ENCODE peak calls at places on chromosomes 6 and 20, in six cellular contexts. One of them, this sample, is unnamed.

GRCh38 chr6:17863971-17864754 is 123.3 kb downstream of the KIF13A start:
- DNase-seq in K562: no peak
- DNase-seq in GM12878: no peak
- DNase-seq in SK-N-SH: no peak
- DNase-seq in H1: no peak
- DNase-seq in HCT116: peak; percentile 57
- DNase-seq in this sample: no peak

GRCh38 chr6:15073344-15073789 is 172.5 kb upstream of the JARID2 start:
- DNase-seq in K562: no peak
- DNase-seq in GM12878: peak; percentile 41
- DNase-seq in SK-N-SH: no peak
- DNase-seq in H1: no peak
- DNase-seq in HCT116: no peak
- DNase-seq in this sample: no peak

GRCh38 chr6:16564430-16564829 is 196.8 kb downstream of the ATXN1 start:
- DNase-seq in K562: no peak
- DNase-seq in GM12878: no peak
- DNase-seq in SK-N-SH: no peak
- DNase-seq in H1: no peak
- DNase-seq in HCT116: no peak
- DNase-seq in this sample: no peak

GRCh38 chr20:62929051-62929538 is 2.8 kb upstream of the DIDO1 start:
- DNase-seq in K562: peak; percentile 77
- DNase-seq in GM12878: no peak
- DNase-seq in SK-N-SH: no peak
- DNase-seq in H1: peak; percentile 82
- DNase-seq in HCT116: no peak
- DNase-seq in this sample: peak; percentile 53

GRCh38 chr6:146433881-146434741 is 109.5 kb upstream of the RAB32 start:
- DNase-seq in K562: no peak
- DNase-seq in GM12878: no peak
- DNase-seq in SK-N-SH: peak; percentile 52
- DNase-seq in H1: peak; percentile 74
- DNase-seq in HCT116: no peak
- DNase-seq in this sample: peak; percentile 9

GRCh38 chr6:106520711-106521367 is 108.5 kb downstream of the RTN4IP1 start:
- DNase-seq in K562: peak; percentile 77
- DNase-seq in GM12878: peak; percentile 95
- DNase-seq in SK-N-SH: no peak
- DNase-seq in H1: no peak
- DNase-seq in HCT116: no peak
- DNase-seq in this sample: no peak

GRCh38 chr6:90179190-90180169 is 117.2 kb downstream of the BACH2 start:
- DNase-seq in K562: no peak
- DNase-seq in GM12878: no peak
- DNase-seq in SK-N-SH: no peak
- DNase-seq in H1: no peak
- DNase-seq in HCT116: no peak
- DNase-seq in this sample: no peak

GRCh38 chr6:125821825-125822281 is 31.1 kb downstream of the NCOA7 start:
- DNase-seq in K562: no peak
- DNase-seq in GM12878: no peak
- DNase-seq in SK-N-SH: peak; percentile 21
- DNase-seq in H1: no peak
- DNase-seq in HCT116: no peak
- DNase-seq in this sample: peak; percentile 2

GRCh38 chr20:57592263-57593092 is 27.7 kb downstream of the ZBP1 start:
- DNase-seq in K562: no peak
- DNase-seq in GM12878: no peak
- DNase-seq in SK-N-SH: no peak
- DNase-seq in H1: no peak
- DNase-seq in HCT116: no peak
- DNase-seq in this sample: no peak

DNA sequence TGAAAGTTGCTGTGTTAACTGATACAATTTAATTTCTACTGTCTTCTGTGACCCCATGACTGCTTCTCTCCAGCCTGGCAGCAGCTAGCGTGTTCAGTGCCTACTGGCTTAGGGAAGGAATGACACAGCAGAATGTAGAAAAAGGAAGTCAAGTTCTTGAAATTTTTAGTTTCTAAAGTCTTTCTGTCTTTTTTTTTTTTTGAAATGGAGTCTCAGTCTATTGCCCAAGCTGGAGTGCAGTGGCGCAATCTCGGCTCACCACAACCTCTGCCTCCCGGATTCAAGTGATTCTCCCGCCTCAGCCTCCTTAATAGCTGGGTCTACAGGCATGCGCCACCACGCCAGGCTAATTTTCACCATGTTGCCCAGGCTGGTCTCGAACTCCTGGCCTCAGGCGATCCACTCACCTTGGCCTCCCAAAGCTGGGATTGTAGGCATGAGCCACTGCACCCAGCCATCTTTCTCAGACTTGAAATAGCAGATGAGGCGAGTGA is 39.3 kb downstream of the PCNA start:
- DNase-seq in K562: no peak
- DNase-seq in GM12878: peak; percentile 48
- DNase-seq in SK-N-SH: no peak
- DNase-seq in H1: no peak
- DNase-seq in HCT116: no peak
- DNase-seq in this sample: no peak
- TF ChIP-seq JUND in K562: no peak
- TF ChIP-seq JUND in GM12878: no peak
- TF ChIP-seq JUND in SK-N-SH: no peak
- TF ChIP-seq JUND in H1: no peak
- TF ChIP-seq JUND in HCT116: no peak
- TF ChIP-seq JUND in this sample: no peak

GRCh38 chr6:13452346-13453171 is 34.8 kb downstream of the GFOD1 start:
- DNase-seq in K562: no peak
- DNase-seq in GM12878: no peak
- DNase-seq in SK-N-SH: no peak
- DNase-seq in H1: no peak
- DNase-seq in HCT116: no peak
- DNase-seq in this sample: no peak
- TF ChIP-seq JUND in K562: no peak
- TF ChIP-seq JUND in GM12878: no peak
- TF ChIP-seq JUND in SK-N-SH: no peak
- TF ChIP-seq JUND in H1: no peak
- TF ChIP-seq JUND in HCT116: no peak
- TF ChIP-seq JUND in this sample: no peak

DNA sequence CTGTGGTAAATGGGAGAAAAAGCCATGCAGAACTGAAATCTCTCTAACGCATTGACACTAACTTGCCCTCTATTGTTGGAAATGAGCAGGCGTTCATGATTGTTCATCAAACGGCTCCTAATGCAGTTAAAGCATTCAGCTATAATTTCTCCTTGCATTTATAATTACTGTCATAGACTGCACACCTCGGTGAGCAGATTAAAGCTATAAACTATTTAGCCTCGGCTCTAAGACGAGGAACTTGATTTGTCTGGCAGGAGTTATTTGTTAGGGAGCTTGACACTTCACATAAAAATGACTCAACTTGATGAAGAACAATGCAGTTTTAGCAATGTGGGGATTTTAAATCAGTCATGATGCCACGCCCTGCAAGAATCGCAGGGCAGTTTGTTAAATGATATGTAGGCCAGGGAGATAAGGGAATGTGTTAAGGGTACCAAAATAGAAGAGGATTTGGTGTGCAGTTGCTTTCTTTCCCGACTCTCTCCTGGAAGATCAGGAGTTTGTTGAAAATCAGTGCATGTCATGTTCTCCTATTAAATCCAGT is 290.2 kb downstream of the TSHZ2 start:
- DNase-seq in K562: no peak
- DNase-seq in GM12878: no peak
- DNase-seq in SK-N-SH: no peak
- DNase-seq in H1: no peak
- DNase-seq in HCT116: no peak
- DNase-seq in this sample: no peak
- TF ChIP-seq JUND in K562: no peak
- TF ChIP-seq JUND in GM12878: no peak
- TF ChIP-seq JUND in SK-N-SH: no peak
- TF ChIP-seq JUND in H1: no peak
- TF ChIP-seq JUND in HCT116: no peak
- TF ChIP-seq JUND in this sample: no peak

DNA sequence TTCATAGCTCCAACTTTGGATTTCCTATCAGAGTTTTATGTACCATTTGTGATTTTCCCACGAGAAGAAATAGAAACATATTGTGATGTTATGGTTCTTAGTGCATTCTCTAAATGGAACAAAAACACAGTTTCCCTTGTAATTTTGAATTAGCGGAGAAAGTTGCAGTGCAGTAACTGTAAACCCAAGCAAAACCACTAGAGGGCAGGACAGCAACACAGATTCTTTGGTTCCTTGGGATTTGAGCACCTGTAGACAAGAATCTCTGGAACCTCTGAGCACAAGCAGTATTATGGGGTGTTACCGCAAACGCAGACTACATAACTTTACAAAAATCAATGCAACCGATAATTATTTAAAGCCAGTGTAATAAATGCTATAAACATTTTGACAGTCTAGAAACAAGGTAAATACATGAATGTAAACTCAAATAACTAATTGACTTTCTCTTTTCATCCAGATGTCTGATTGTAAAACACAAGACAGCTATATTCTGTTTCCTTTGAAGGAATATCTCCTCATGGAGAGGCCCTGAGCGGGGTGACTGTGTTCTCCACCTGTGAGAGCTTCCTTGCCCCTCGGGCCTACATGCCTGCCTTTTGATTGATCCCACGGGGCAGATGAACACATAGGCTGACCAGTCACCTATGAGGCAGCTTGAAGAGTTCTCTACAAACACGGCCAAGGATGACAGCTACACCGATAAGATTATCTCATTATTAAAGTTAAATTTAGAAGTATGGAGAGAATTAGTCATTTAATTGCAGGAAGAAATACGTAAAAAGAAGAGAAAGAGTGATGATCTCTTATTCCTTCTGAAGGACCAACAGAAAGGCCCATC is 67.5 kb upstream of the COL21A1 start:
- DNase-seq in K562: peak; percentile 21
- DNase-seq in GM12878: no peak
- DNase-seq in SK-N-SH: peak; percentile 26
- DNase-seq in H1: peak; percentile 68
- DNase-seq in HCT116: peak; percentile 52
- DNase-seq in this sample: peak; percentile 71
- TF ChIP-seq JUND in K562: no peak
- TF ChIP-seq JUND in GM12878: no peak
- TF ChIP-seq JUND in SK-N-SH: no peak
- TF ChIP-seq JUND in H1: no peak
- TF ChIP-seq JUND in HCT116: no peak
- TF ChIP-seq JUND in this sample: no peak

GRCh38 chr6:143510991-143511891 is at the start of gene FUCA2:
- DNase-seq in K562: peak; percentile 93
- DNase-seq in GM12878: peak; percentile 51
- DNase-seq in SK-N-SH: peak; percentile 86
- DNase-seq in H1: peak; percentile 86
- DNase-seq in HCT116: peak; percentile 57
- DNase-seq in this sample: peak; percentile 75

GRCh38 chr6:143514996-143515760 is 3.7 kb upstream of the FUCA2 start:
- DNase-seq in K562: no peak
- DNase-seq in GM12878: no peak
- DNase-seq in SK-N-SH: no peak
- DNase-seq in H1: no peak
- DNase-seq in HCT116: no peak
- DNase-seq in this sample: no peak

GRCh38 chr6:143515766-143516355 is 4.3 kb upstream of the FUCA2 start:
- DNase-seq in K562: no peak
- DNase-seq in GM12878: no peak
- DNase-seq in SK-N-SH: no peak
- DNase-seq in H1: no peak
- DNase-seq in HCT116: no peak
- DNase-seq in this sample: no peak

GRCh38 chr6:143516700-143517446 is 5.4 kb upstream of the FUCA2 start:
- DNase-seq in K562: no peak
- DNase-seq in GM12878: no peak
- DNase-seq in SK-N-SH: no peak
- DNase-seq in H1: no peak
- DNase-seq in HCT116: no peak
- DNase-seq in this sample: no peak

DNA sequence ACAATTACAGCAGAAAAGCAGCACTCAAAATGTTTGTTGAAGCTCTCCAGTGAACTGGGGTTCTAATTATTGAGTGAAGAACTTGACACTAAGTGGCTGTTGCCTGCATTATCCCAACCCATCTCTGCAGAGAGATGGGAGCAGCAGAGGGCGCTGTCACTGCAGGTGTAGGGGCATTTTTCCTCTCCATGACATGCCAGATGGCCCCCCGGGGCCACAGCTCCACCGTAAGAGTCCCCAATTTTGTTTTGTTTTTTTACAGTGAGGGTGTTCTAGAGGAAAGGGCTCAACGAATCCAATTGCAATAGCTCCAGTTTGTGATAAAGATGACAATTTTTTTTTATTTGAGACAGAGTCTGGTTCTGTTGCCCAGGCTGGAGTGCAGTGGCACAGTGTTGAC is 1.9 kb upstream of the FUCA2 start:
- DNase-seq in K562: peak; percentile 45
- DNase-seq in GM12878: no peak
- DNase-seq in SK-N-SH: peak; percentile 23
- DNase-seq in H1: peak; percentile 87
- DNase-seq in HCT116: no peak
- DNase-seq in this sample: peak; percentile 13
- TF ChIP-seq JUND in K562: no peak
- TF ChIP-seq JUND in GM12878: no peak
- TF ChIP-seq JUND in SK-N-SH: no peak
- TF ChIP-seq JUND in H1: no peak
- TF ChIP-seq JUND in HCT116: no peak
- TF ChIP-seq JUND in this sample: no peak

GRCh38 chr20:496126-496696 is 33.9 kb upstream of the TBC1D20 start:
- DNase-seq in K562: no peak
- DNase-seq in GM12878: no peak
- DNase-seq in SK-N-SH: no peak
- DNase-seq in H1: no peak
- DNase-seq in HCT116: no peak
- DNase-seq in this sample: no peak
- TF ChIP-seq JUND in K562: no peak
- TF ChIP-seq JUND in GM12878: no peak
- TF ChIP-seq JUND in SK-N-SH: no peak
- TF ChIP-seq JUND in H1: no peak
- TF ChIP-seq JUND in HCT116: no peak
- TF ChIP-seq JUND in this sample: no peak

GRCh38 chr6:35601331-35602132 is 87.2 kb downstream of the FKBP5 start:
- DNase-seq in K562: no peak
- DNase-seq in GM12878: no peak
- DNase-seq in SK-N-SH: peak; percentile 58
- DNase-seq in H1: no peak
- DNase-seq in HCT116: peak; percentile 72
- DNase-seq in this sample: peak; percentile 29
- TF ChIP-seq JUND in K562: no peak
- TF ChIP-seq JUND in GM12878: no peak
- TF ChIP-seq JUND in SK-N-SH: peak; percentile 73
- TF ChIP-seq JUND in H1: no peak
- TF ChIP-seq JUND in HCT116: peak; percentile 67
- TF ChIP-seq JUND in this sample: no peak

This sample was measured in T47D.